ENCODE peak calls at places on chromosome 18, in six cellular contexts. M, T, A, V, L and N are unnamed samples.

GRCh38 chr18:77910347-77910746 is 660.7 kb downstream of the GALR1 start:
- DNase-seq in M (no peak), T (no peak), A (no peak), V (no peak), L (no peak), N (no peak)

GRCh38 chr18:24402209-24402785 is 4.7 kb upstream of the OSBPL1A start:
- DNase-seq in M (peak; percentile 20), T (no peak), A (no peak), V (no peak), L (no peak), N (no peak)

GRCh38 chr18:55228707-55229106 is 269.4 kb upstream of the CCDC68 start:
- DNase-seq in M (no peak), T (no peak), A (no peak), V (no peak), L (no peak), N (peak; percentile 30)

GRCh38 chr18:23619388-23619873 is 33.1 kb upstream of the NPC1 start:
- DNase-seq in M (no peak), T (peak; percentile 51), A (no peak), V (no peak), L (no peak), N (peak; percentile 88)

GRCh38 chr18:68399721-68400120 is 315.2 kb downstream of the TMX3 start:
- DNase-seq in M (no peak), T (no peak), A (no peak), V (no peak), L (no peak), N (no peak)

GRCh38 chr18:48319796-48320638 is 89.2 kb downstream of the ZBTB7C start:
- DNase-seq in M (no peak), T (peak; percentile 24), A (no peak), V (no peak), L (no peak), N (no peak)

GRCh38 chr18:9708882-9709877 is 1.1 kb downstream of the RAB31 start:
- DNase-seq in M (no peak), T (no peak), A (peak; percentile 10), V (no peak), L (no peak), N (peak; percentile 36)

GRCh38 chr18:13369756-13370510 is 151.4 kb downstream of the LDLRAD4 start:
- DNase-seq in M (no peak), T (no peak), A (no peak), V (no peak), L (no peak), N (peak; percentile 59)

GRCh38 chr18:70426818-70427217 is 138.0 kb downstream of the SOCS6 start:
- DNase-seq in M (no peak), T (no peak), A (peak; percentile 12), V (no peak), L (no peak), N (no peak)

GRCh38 chr18:73841661-73842060 is 306.0 kb downstream of the FBXO15 start:
- DNase-seq in M (no peak), T (no peak), A (no peak), V (no peak), L (no peak), N (no peak)

GRCh38 chr18:23945416-23946079 is 69.0 kb upstream of the TTC39C start:
- DNase-seq in M (no peak), T (no peak), A (no peak), V (no peak), L (no peak), N (no peak)

GRCh38 chr18:59038295-59039039 is 101.2 kb upstream of the SEC11C start:
- DNase-seq in M (no peak), T (no peak), A (no peak), V (no peak), L (no peak), N (no peak)

GRCh38 chr18:78602430-78602829 is 377.2 kb upstream of the SALL3 start:
- DNase-seq in M (no peak), T (no peak), A (no peak), V (no peak), L (no peak), N (no peak)

GRCh38 chr18:76203552-76203951 is 291.5 kb downstream of the ZNF516 start:
- DNase-seq in M (no peak), T (no peak), A (no peak), V (no peak), L (no peak), N (no peak)

GRCh38 chr18:33923980-33924379 is 300.7 kb downstream of the NOL4 start:
- DNase-seq in M (no peak), T (no peak), A (no peak), V (no peak), L (no peak), N (no peak)

GRCh38 chr18:53682796-53683195 is 541.7 kb downstream of the MBD2 start:
- DNase-seq in M (no peak), T (no peak), A (no peak), V (no peak), L (no peak), N (no peak)

GRCh38 chr18:30386624-30387023 is 655.9 kb downstream of the DSC3 start:
- DNase-seq in M (no peak), T (no peak), A (no peak), V (no peak), L (no peak), N (no peak)

GRCh38 chr18:3595282-3596273 is 145.6 kb downstream of the TGIF1 start:
- DNase-seq in M (no peak), T (peak; percentile 94), A (no peak), V (no peak), L (no peak), N (peak; percentile 57)

GRCh38 chr18:32425466-32425865 is 45.2 kb downstream of the GAREM1 start:
- DNase-seq in M (no peak), T (no peak), A (no peak), V (no peak), L (no peak), N (no peak)

GRCh38 chr18:58287626-58288289 is 243.7 kb downstream of the NEDD4L start:
- DNase-seq in M (no peak), T (no peak), A (no peak), V (no peak), L (no peak), N (no peak)

GRCh38 chr18:37419272-37419671 is 146.3 kb downstream of the CELF4 start:
- DNase-seq in M (no peak), T (peak; percentile 69), A (no peak), V (no peak), L (no peak), N (no peak)

GRCh38 chr18:54607213-54607934 is 16.3 kb downstream of the DYNAP start:
- DNase-seq in M (no peak), T (peak; percentile 69), A (no peak), V (no peak), L (no peak), N (no peak)

GRCh38 chr18:68314403-68314802 is 400.5 kb downstream of the TMX3 start:
- DNase-seq in M (no peak), T (no peak), A (no peak), V (no peak), L (no peak), N (no peak)

GRCh38 chr18:8898990-8899389 is 193.6 kb downstream of the MTCL1 start:
- DNase-seq in M (no peak), T (no peak), A (no peak), V (no peak), L (no peak), N (no peak)

GRCh38 chr18:76610933-76611749 is 116.1 kb upstream of the ZNF516 start:
- DNase-seq in M (no peak), T (no peak), A (no peak), V (no peak), L (no peak), N (peak; percentile 50)

GRCh38 chr18:70046207-70046606 is 98.5 kb upstream of the CD226 start:
- DNase-seq in M (no peak), T (no peak), A (no peak), V (no peak), L (no peak), N (no peak)

GRCh38 chr18:77133920-77134496 is 1.4 kb upstream of the MBP start:
- DNase-seq in M (no peak), T (no peak), A (no peak), V (no peak), L (no peak), N (peak; percentile 71)

GRCh38 chr18:48166336-48166875 is 235.9 kb upstream of the SMAD2 start:
- DNase-seq in M (no peak), T (no peak), A (no peak), V (no peak), L (no peak), N (no peak)

GRCh38 chr18:9700261-9700796 is 7.8 kb upstream of the RAB31 start:
- DNase-seq in M (no peak), T (no peak), A (no peak), V (no peak), L (no peak), N (no peak)

GRCh38 chr18:77262655-77263470 is 13.2 kb downstream of the GALR1 start:
- DNase-seq in M (no peak), T (no peak), A (no peak), V (no peak), L (no peak), N (no peak)

GRCh38 chr18:3097082-3097481 is 84.1 kb upstream of the LPIN2 start:
- DNase-seq in M (no peak), T (no peak), A (no peak), V (peak; percentile 8), L (no peak), N (no peak)

GRCh38 chr18:45337477-45337876 is 277.8 kb upstream of the SLC14A2 start:
- DNase-seq in M (no peak), T (no peak), A (no peak), V (no peak), L (no peak), N (no peak)

GRCh38 chr18:63236417-63236816 is 83.2 kb downstream of the BCL2 start:
- DNase-seq in M (no peak), T (no peak), A (no peak), V (no peak), L (no peak), N (peak; percentile 68)

GRCh38 chr18:33355756-33356155 is 84.8 kb downstream of the CCDC178 start:
- DNase-seq in M (no peak), T (no peak), A (no peak), V (no peak), L (no peak), N (no peak)

GRCh38 chr18:80168982-80169381 is 59.9 kb downstream of the ADNP2 start:
- DNase-seq in M (no peak), T (no peak), A (no peak), V (no peak), L (no peak), N (no peak)

GRCh38 chr18:61702007-61702406 is 190.8 kb downstream of the RNF152 start:
- DNase-seq in M (no peak), T (no peak), A (no peak), V (no peak), L (no peak), N (no peak)

GRCh38 chr18:63878343-63878742 is 9.2 kb upstream of the SERPINB2 start:
- DNase-seq in M (no peak), T (no peak), A (no peak), V (no peak), L (no peak), N (no peak)